ENCODE peak calls at places on chromosomes 6 and 20, in four cellular contexts. K is stomach, U is lower lobe of right lung, Z is spleen. L is an unnamed sample.

GRCh38 chr6:93889713-93890112 is 470.4 kb upstream of the EPHA7 start:
- DNase-seq in K (no peak), Z (no peak), U (no peak), L (no peak)

GRCh38 chr6:37680668-37681067 is 17.0 kb downstream of the MDGA1 start:
- DNase-seq in K (no peak), Z (peak; percentile 72), U (no peak), L (no peak)

GRCh38 chr6:45676376-45676775 is 298.6 kb upstream of the SUPT3H start:
- DNase-seq in Z (no peak), U (no peak), K (no peak), L (no peak)

GRCh38 chr20:33068251-33068939 is 11.0 kb upstream of the BPIFB4 start:
- DNase-seq in Z (peak; percentile 47), U (no peak), K (no peak), L (no peak)

GRCh38 chr6:44237813-44238433 is 9.0 kb upstream of the HSP90AB1 start:
- DNase-seq in K (peak; percentile 79), Z (peak; percentile 96), U (peak; percentile 88), L (peak; percentile 87)

GRCh38 chr20:62030834-62031434 is 34.7 kb downstream of the TAF4 start:
- DNase-seq in Z (no peak), U (no peak), K (no peak), L (no peak)

GRCh38 chr6:20274115-20274514 is 61.8 kb upstream of the MBOAT1 start:
- DNase-seq in Z (no peak), U (no peak), K (no peak), L (no peak)

GRCh38 chr6:4774715-4775590 is 1.3 kb upstream of the CDYL start:
- DNase-seq in Z (no peak), K (no peak), U (peak; percentile 68), L (no peak)

GRCh38 chr20:23108871-23109270 is 22.7 kb upstream of the CD93 start:
- DNase-seq in U (no peak), Z (peak; percentile 14), K (no peak), L (no peak)

DNA sequence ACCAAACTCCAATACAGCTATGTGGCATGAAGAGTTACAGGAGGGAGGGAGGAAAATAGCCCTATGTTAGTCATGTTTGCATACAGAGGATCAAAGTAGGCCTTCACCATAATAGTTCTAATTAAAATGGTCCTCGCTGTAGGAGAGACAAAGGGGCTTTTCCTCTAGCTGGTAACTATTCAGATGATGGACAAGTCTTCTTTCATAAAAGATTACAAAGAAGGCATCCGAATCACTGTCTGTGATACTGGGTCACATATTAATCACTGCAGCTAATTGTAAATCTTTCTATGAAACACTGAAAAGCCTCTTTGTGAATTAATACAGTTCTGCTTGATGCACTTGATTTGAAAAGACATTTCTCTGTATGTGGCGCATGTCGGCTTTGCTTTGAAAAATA is 520.8 kb downstream of the KIF16B start:
- DNase-seq in U (no peak), Z (no peak), K (no peak), L (no peak)
- H3K4me1 ChIP-seq in U (no peaks in the 10 kb centered on the region), Z (no peaks in the 10 kb centered on the region), K (no peaks in the 10 kb centered on the region), L (no peaks in the 10 kb centered on the region)

DNA sequence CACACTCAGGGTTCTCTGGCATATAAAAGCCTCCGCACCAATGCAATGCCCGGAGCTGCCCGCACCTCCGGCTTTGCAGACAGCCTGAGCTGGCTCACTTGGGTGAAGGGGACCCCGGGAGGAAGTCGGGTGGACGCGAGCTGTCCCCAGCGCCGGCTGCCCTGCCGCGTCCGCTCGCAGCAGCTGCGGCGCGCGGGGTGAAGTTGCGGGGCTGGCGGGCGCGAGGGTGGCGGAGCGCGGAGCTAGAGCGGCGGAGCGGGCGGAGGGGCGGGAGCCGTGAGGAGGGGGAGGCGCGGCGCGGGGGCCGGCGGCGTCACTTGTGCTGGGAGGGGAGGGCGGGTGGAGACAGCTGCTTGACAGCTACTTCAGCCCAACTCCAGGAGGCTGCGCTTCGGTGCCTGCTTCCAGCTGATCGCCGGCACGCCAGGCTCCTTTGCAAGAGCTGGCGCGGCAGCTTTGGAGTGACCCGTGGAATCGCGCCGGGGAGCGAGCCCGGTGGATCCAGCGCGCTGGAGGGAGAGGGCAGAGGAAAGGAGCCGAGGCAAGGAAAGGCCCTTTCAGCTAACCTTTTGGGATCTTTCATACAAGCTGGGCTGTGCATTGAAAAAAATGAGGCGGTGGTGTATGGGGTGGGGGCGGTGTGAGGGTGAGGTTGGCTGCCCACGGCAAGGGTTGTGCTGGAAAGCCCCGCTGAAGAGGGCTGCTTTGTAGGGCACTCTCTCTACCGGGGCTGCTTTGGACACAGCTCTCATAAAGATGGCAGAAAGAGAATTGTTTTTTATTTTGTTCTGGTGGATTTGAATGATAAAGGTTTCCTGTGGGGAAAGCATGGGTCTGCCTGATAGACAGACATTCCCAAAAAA is 24.7 kb downstream of the RIPOR2 start:
- DNase-seq in K (peak; percentile 61), U (peak; percentile 78), Z (peak; percentile 91), L (peak; percentile 67)
- H3K4me1 ChIP-seq in K (peaks cover 51% of the 10 kb centered on the region), U (peaks cover 37% of the 10 kb centered on the region), Z (peaks cover 96% of the 10 kb centered on the region), L (no peaks in the 10 kb centered on the region)

GRCh38 chr6:704037-704436 is 11.1 kb upstream of the EXOC2 start:
- DNase-seq in Z (no peak), K (no peak), U (no peak), L (no peak)

GRCh38 chr6:706161-706560 is 13.2 kb upstream of the EXOC2 start:
- DNase-seq in K (no peak), U (no peak), Z (no peak), L (no peak)

GRCh38 chr6:706819-707381 is 14.0 kb upstream of the EXOC2 start:
- DNase-seq in U (no peak), Z (no peak), K (no peak), L (no peak)

GRCh38 chr6:703562-703961 is 10.6 kb upstream of the EXOC2 start:
- DNase-seq in Z (no peak), K (no peak), U (no peak), L (no peak)

DNA sequence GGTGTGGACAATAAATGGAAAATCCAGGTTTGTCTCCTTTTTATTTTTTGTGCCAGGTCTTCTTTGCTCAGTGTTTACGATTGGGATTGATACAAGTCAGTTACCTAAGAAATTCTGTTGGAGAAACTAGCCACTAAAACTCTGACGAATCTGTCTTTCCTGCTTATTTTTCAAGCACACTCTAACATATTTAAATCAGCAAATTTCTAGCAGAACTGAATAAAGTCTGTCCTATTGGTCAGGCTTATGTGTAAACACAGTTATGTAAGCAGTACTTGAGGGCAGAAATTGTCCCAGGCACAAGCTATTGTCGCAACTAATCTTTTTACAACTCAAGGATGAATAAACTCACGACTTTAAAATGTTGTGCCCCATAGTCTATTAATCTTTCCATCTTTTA is 12.1 kb upstream of the EXOC2 start:
- DNase-seq in U (no peak), K (no peak), Z (no peak), L (no peak)
- H3K4me1 ChIP-seq in U (peaks cover 4% of the 10 kb centered on the region), K (peaks cover 14% of the 10 kb centered on the region), Z (peaks cover 2% of the 10 kb centered on the region), L (no peaks in the 10 kb centered on the region)

GRCh38 chr6:107496892-107497684 is 7.2 kb downstream of the SOBP start:
- DNase-seq in U (no peak), K (no peak), Z (no peak), L (no peak)

GRCh38 chr6:107491791-107492674 is 2.1 kb downstream of the SOBP start:
- DNase-seq in U (no peak), K (no peak), Z (no peak), L (no peak)

GRCh38 chr6:107495196-107495643 is 5.3 kb downstream of the SOBP start:
- DNase-seq in U (no peak), K (no peak), Z (no peak), L (no peak)

GRCh38 chr6:107493158-107494057 is 3.5 kb downstream of the SOBP start:
- DNase-seq in K (peak; percentile 57), Z (no peak), U (no peak), L (no peak)

GRCh38 chr6:107496041-107496440 is 6.1 kb downstream of the SOBP start:
- DNase-seq in U (no peak), Z (no peak), K (no peak), L (no peak)
- H3K4me1 ChIP-seq in U (peaks cover 52% of the 10 kb centered on the region), Z (peaks cover 35% of the 10 kb centered on the region), K (peaks cover 70% of the 10 kb centered on the region), L (peaks cover 7% of the 10 kb centered on the region)

GRCh38 chr20:36469973-36470372 is 71.3 kb upstream of the MYL9 start:
- DNase-seq in U (no peak), Z (no peak), K (no peak), L (no peak)

GRCh38 chr20:36470482-36471062 is 70.7 kb upstream of the MYL9 start:
- DNase-seq in K (no peak), Z (no peak), U (no peak), L (no peak)

GRCh38 chr20:36466089-36466488 is 75.2 kb upstream of the MYL9 start:
- DNase-seq in U (no peak), K (no peak), Z (no peak), L (no peak)

GRCh38 chr20:36467076-36467999 is 74.0 kb upstream of the MYL9 start:
- DNase-seq in Z (peak; percentile 89), K (peak; percentile 63), U (peak; percentile 64), L (peak; percentile 78)

GRCh38 chr20:36468149-36469000 is 72.9 kb upstream of the MYL9 start:
- DNase-seq in K (peak; percentile 51), U (no peak), Z (no peak), L (no peak)
- H3K4me1 ChIP-seq in K (peaks cover 100% of the 10 kb centered on the region), U (peaks cover 98% of the 10 kb centered on the region), Z (peaks cover 99% of the 10 kb centered on the region), L (peaks cover 76% of the 10 kb centered on the region)